ENCODE peak calls at places on chromosomes 7 and 10, in seven cellular contexts. H is Peyer's patch, O is GM23248, M is neuronal stem cell, K is lung, S is cardiac muscle cell, C is Panc1. F is an unnamed sample. For H3K27me3 and H3K9me3, the result is how much of the 10 kb centered on the place peaks cover.

GRCh38 chr10:114754445-114755320 is 66.9 kb upstream of the FHIP2A start:
- DNase-seq in H (no peak), O (peak), M (no peak), K (no peak), S (no peak), C (peak), F (no peak)

GRCh38 chr7:140262242-140262903 is 85.6 kb upstream of the KDM7A start:
- DNase-seq in H (no peak), O (no peak), M (no peak), K (no peak), S (no peak), C (no peak), F (no peak)

GRCh38 chr7:130071701-130072622 is 1.6 kb downstream of the KLHDC10 start:
- DNase-seq in H (no peak), O (peak), M (peak), K (peak), S (peak), C (peak), F (peak)

GRCh38 chr10:68560201-68560915 is at the start of gene TET1:
- DNase-seq in H (peak), O (peak), M (peak), K (no peak), S (peak), C (no peak), F (peak)

GRCh38 chr7:133705596-133705995 is 421.5 kb upstream of the LRGUK start:
- DNase-seq in H (no peak), O (peak), M (no peak), K (no peak), S (no peak), C (peak), F (no peak)

GRCh38 chr10:15725603-15726002 is 5.9 kb upstream of the ITGA8 start:
- DNase-seq in H (no peak), O (peak), M (no peak), K (no peak), S (peak), C (no peak), F (peak)

GRCh38 chr10:13718820-13719219 is 132.1 kb downstream of the PRPF18 start:
- DNase-seq in H (no peak), O (no peak), M (no peak), K (no peak), S (no peak), C (no peak), F (no peak)

GRCh38 chr7:102439963-102440795 is 6.8 kb downstream of the ORAI2 start:
- DNase-seq in H (peak), O (peak), M (peak), K (no peak), S (no peak), C (peak), F (peak)

GRCh38 chr7:35334511-35334910 is 80.6 kb upstream of the TBX20 start:
- DNase-seq in H (no peak), O (no peak), M (no peak), K (no peak), S (no peak), C (no peak), F (no peak)

GRCh38 chr7:20114463-20114862 is 102.7 kb downstream of the MACC1 start:
- DNase-seq in H (no peak), O (peak), M (peak), K (peak), S (no peak), C (no peak), F (no peak)

GRCh38 chr10:42875792-42876191 is 93.2 kb downstream of the BMS1 start:
- DNase-seq in H (no peak), O (peak), M (no peak), K (peak), S (no peak), C (no peak), F (peak)

GRCh38 chr10:106401161-106401560 is 763.3 kb downstream of the SORCS1 start:
- DNase-seq in H (no peak), O (peak), M (no peak), K (no peak), S (no peak), C (no peak), F (no peak)

GRCh38 chr10:65931291-65932080 is 994.4 kb upstream of the LRRTM3 start:
- DNase-seq in H (no peak), O (no peak), M (no peak), K (no peak), S (no peak), C (no peak), F (no peak)

GRCh38 chr10:60917331-60918280 is 26.4 kb downstream of the RHOBTB1 start:
- DNase-seq in H (no peak), O (peak), M (no peak), K (no peak), S (no peak), C (no peak), F (no peak)

GRCh38 chr10:60913091-60913490 is 30.9 kb downstream of the RHOBTB1 start:
- DNase-seq in H (no peak), O (no peak), M (no peak), K (no peak), S (no peak), C (no peak), F (no peak)

GRCh38 chr10:60914676-60915075 is 29.3 kb downstream of the RHOBTB1 start:
- DNase-seq in H (no peak), O (peak), M (no peak), K (no peak), S (no peak), C (no peak), F (no peak)

GRCh38 chr10:60913657-60914056 is 30.3 kb downstream of the RHOBTB1 start:
- DNase-seq in H (no peak), O (no peak), M (no peak), K (no peak), S (no peak), C (no peak), F (no peak)

GRCh38 chr10:60916025-60916424 is 28.0 kb downstream of the RHOBTB1 start:
- DNase-seq in H (no peak), O (no peak), M (no peak), K (no peak), S (no peak), C (no peak), F (peak)
- H3K27me3 ChIP-seq in H (under half), O (under half), M (under half), K (under half), S (under half), C (under half), F (under half)

GRCh38 chr7:158266817-158267736 is 320.5 kb downstream of the PTPRN2 start:
- DNase-seq in H (peak), O (no peak), M (no peak), K (no peak), S (no peak), C (no peak), F (no peak)
- H3K9me3 ChIP-seq in H (under half), O (under half), M (under half), K (under half), S (under half), C (under half), F (half or more)

GRCh38 chr10:102649770-102650654 is 5.7 kb downstream of the TRIM8 start:
- DNase-seq in H (no peak), O (no peak), M (no peak), K (no peak), S (no peak), C (no peak), F (no peak)
- H3K4me3 ChIP-seq in H (peak), O (peak), M (no peak), K (no peak), S (no peak), C (no peak), F (no peak)

GRCh38 chr7:27092753-27093097 is 3.1 kb downstream of the HOXA1 start:
- DNase-seq in H (no peak), O (no peak), M (no peak), K (no peak), S (no peak), C (no peak), F (no peak)
- H3K27me3 ChIP-seq in H (under half), O (under half), M (under half), K (under half), S (half or more), C (under half), F (half or more)

GRCh38 chr10:97861924-97862323 is 12.3 kb downstream of the GOLGA7B start:
- DNase-seq in H (no peak), O (no peak), M (peak), K (no peak), S (peak), C (no peak), F (peak)
- H3K9me3 ChIP-seq in H (under half), O (under half), M (under half), K (under half), S (under half), C (under half), F (under half)

GRCh38 chr7:74092321-74092963 is 8.8 kb downstream of the LIMK1 start:
- DNase-seq in H (no peak), O (no peak), M (no peak), K (no peak), S (no peak), C (no peak), F (peak)
- H3K4me3 ChIP-seq in H (peak), O (no peak), M (no peak), K (no peak), S (no peak), C (no peak), F (no peak)

DNA sequence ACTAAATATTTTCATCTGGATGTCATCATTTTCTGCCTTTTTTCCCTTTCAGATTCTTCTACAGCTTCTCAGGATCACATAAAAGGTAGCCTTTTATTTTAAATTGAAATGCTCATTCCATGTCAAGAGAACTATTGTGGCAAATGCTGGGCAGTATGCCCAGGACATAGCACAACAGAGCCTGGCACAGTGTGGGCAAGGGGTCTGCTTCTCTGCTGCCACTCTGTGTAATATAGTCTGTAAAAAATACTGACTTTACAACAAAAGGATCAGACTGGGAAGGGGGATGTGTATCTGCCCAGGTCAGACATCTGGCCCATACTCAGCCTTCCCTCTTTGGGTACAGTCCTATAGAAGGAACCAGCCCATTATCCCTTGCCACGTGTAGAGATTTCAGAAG is 62.7 kb downstream of the CUZD1 start:
- DNase-seq in H (no peak), O (no peak), M (no peak), K (no peak), S (no peak), C (no peak), F (no peak)
- H3K27me3 ChIP-seq in H (under half), O (under half), M (under half), K (under half), S (under half), C (under half), F (under half)